ENCODE peak calls at places on chromosomes 5 and 9, in ten cellular contexts. One of them, this sample, is unnamed.

GRCh38 chr5:116652903-116653302 is 78.3 kb upstream of the SEMA6A start:
- DNase-seq in left ventricle myocardium inferior: no peak
- DNase-seq in HepG2: peak; percentile 15
- DNase-seq in HFFc6: no peak
- DNase-seq in natural killer cell: no peak
- DNase-seq in cardiac muscle cell: no peak
- DNase-seq in right atrium auricular region: no peak
- DNase-seq in mesothelial cell of epicardium: no peak
- DNase-seq in Calu3: no peak
- DNase-seq in uterus: no peak
- DNase-seq in this sample: no peak

GRCh38 chr5:65078331-65078730 is 309.6 kb downstream of the CWC27 start:
- DNase-seq in Calu3: no peak
- DNase-seq in uterus: no peak
- DNase-seq in HFFc6: no peak
- DNase-seq in cardiac muscle cell: no peak
- DNase-seq in mesothelial cell of epicardium: no peak
- DNase-seq in HepG2: no peak
- DNase-seq in left ventricle myocardium inferior: no peak
- DNase-seq in natural killer cell: no peak
- DNase-seq in right atrium auricular region: no peak
- DNase-seq in this sample: no peak

GRCh38 chr9:110148384-110148783 is 59.6 kb downstream of the C9orf152 start:
- DNase-seq in uterus: no peak
- DNase-seq in natural killer cell: no peak
- DNase-seq in left ventricle myocardium inferior: no peak
- DNase-seq in HFFc6: no peak
- DNase-seq in right atrium auricular region: no peak
- DNase-seq in cardiac muscle cell: no peak
- DNase-seq in HepG2: no peak
- DNase-seq in mesothelial cell of epicardium: no peak
- DNase-seq in Calu3: no peak
- DNase-seq in this sample: no peak

GRCh38 chr5:15533124-15533893 is 33.3 kb downstream of the FBXL7 start:
- DNase-seq in Calu3: no peak
- DNase-seq in cardiac muscle cell: no peak
- DNase-seq in mesothelial cell of epicardium: no peak
- DNase-seq in HepG2: no peak
- DNase-seq in uterus: no peak
- DNase-seq in HFFc6: peak; percentile 66
- DNase-seq in natural killer cell: no peak
- DNase-seq in right atrium auricular region: no peak
- DNase-seq in left ventricle myocardium inferior: no peak
- DNase-seq in this sample: no peak

GRCh38 chr5:83471405-83472212 is at the start of gene VCAN:
- DNase-seq in natural killer cell: no peak
- DNase-seq in right atrium auricular region: peak; percentile 90
- DNase-seq in Calu3: peak; percentile 39
- DNase-seq in cardiac muscle cell: peak; percentile 93
- DNase-seq in left ventricle myocardium inferior: peak; percentile 65
- DNase-seq in HFFc6: peak; percentile 36
- DNase-seq in mesothelial cell of epicardium: peak; percentile 47
- DNase-seq in HepG2: no peak
- DNase-seq in uterus: peak; percentile 40
- DNase-seq in this sample: peak; percentile 70

GRCh38 chr9:75826292-75826691 is 64.2 kb upstream of the PCSK5 start:
- DNase-seq in HFFc6: no peak
- DNase-seq in Calu3: no peak
- DNase-seq in natural killer cell: no peak
- DNase-seq in uterus: no peak
- DNase-seq in HepG2: no peak
- DNase-seq in left ventricle myocardium inferior: no peak
- DNase-seq in right atrium auricular region: no peak
- DNase-seq in cardiac muscle cell: no peak
- DNase-seq in mesothelial cell of epicardium: no peak
- DNase-seq in this sample: no peak

GRCh38 chr9:108869092-108869725 is 7.1 kb downstream of the ACTL7A start:
- DNase-seq in right atrium auricular region: no peak
- DNase-seq in left ventricle myocardium inferior: no peak
- DNase-seq in natural killer cell: no peak
- DNase-seq in HFFc6: peak; percentile 36
- DNase-seq in Calu3: peak; percentile 45
- DNase-seq in mesothelial cell of epicardium: no peak
- DNase-seq in HepG2: peak; percentile 97
- DNase-seq in uterus: no peak
- DNase-seq in cardiac muscle cell: no peak
- DNase-seq in this sample: no peak

GRCh38 chr9:70452365-70452764 is 37.9 kb upstream of the KLF9 start:
- DNase-seq in cardiac muscle cell: no peak
- DNase-seq in HFFc6: no peak
- DNase-seq in Calu3: no peak
- DNase-seq in uterus: no peak
- DNase-seq in right atrium auricular region: no peak
- DNase-seq in left ventricle myocardium inferior: no peak
- DNase-seq in HepG2: no peak
- DNase-seq in mesothelial cell of epicardium: no peak
- DNase-seq in natural killer cell: no peak
- DNase-seq in this sample: no peak

GRCh38 chr5:34977934-34978616 is 48.7 kb downstream of the DNAJC21 start:
- DNase-seq in Calu3: no peak
- DNase-seq in HepG2: no peak
- DNase-seq in right atrium auricular region: no peak
- DNase-seq in natural killer cell: no peak
- DNase-seq in uterus: no peak
- DNase-seq in HFFc6: no peak
- DNase-seq in mesothelial cell of epicardium: no peak
- DNase-seq in left ventricle myocardium inferior: no peak
- DNase-seq in cardiac muscle cell: no peak
- DNase-seq in this sample: no peak

GRCh38 chr5:773517-774264 is 10.8 kb downstream of the ZDHHC11B start:
- DNase-seq in HFFc6: no peak
- DNase-seq in left ventricle myocardium inferior: no peak
- DNase-seq in cardiac muscle cell: no peak
- DNase-seq in HepG2: no peak
- DNase-seq in uterus: peak; percentile 13
- DNase-seq in natural killer cell: peak; percentile 19
- DNase-seq in mesothelial cell of epicardium: peak; percentile 18
- DNase-seq in right atrium auricular region: no peak
- DNase-seq in Calu3: no peak
- DNase-seq in this sample: peak; percentile 50

GRCh38 chr5:76441890-76442673 is 39.0 kb downstream of the IQGAP2 start:
- DNase-seq in mesothelial cell of epicardium: no peak
- DNase-seq in natural killer cell: no peak
- DNase-seq in HepG2: no peak
- DNase-seq in HFFc6: no peak
- DNase-seq in cardiac muscle cell: no peak
- DNase-seq in right atrium auricular region: no peak
- DNase-seq in left ventricle myocardium inferior: no peak
- DNase-seq in Calu3: no peak
- DNase-seq in uterus: no peak
- DNase-seq in this sample: no peak

GRCh38 chr5:155735388-155735787 is 591.6 kb upstream of the SGCD start:
- DNase-seq in cardiac muscle cell: no peak
- DNase-seq in Calu3: no peak
- DNase-seq in mesothelial cell of epicardium: no peak
- DNase-seq in HepG2: no peak
- DNase-seq in HFFc6: no peak
- DNase-seq in left ventricle myocardium inferior: peak; percentile 77
- DNase-seq in right atrium auricular region: peak; percentile 62
- DNase-seq in natural killer cell: no peak
- DNase-seq in uterus: no peak
- DNase-seq in this sample: no peak

GRCh38 chr9:130423272-130423671 is 21.5 kb upstream of the ASS1 start:
- DNase-seq in natural killer cell: no peak
- DNase-seq in Calu3: no peak
- DNase-seq in mesothelial cell of epicardium: no peak
- DNase-seq in uterus: no peak
- DNase-seq in right atrium auricular region: no peak
- DNase-seq in HepG2: no peak
- DNase-seq in left ventricle myocardium inferior: peak; percentile 75
- DNase-seq in HFFc6: no peak
- DNase-seq in cardiac muscle cell: peak; percentile 83
- DNase-seq in this sample: no peak

GRCh38 chr5:43231977-43232376 is 40.0 kb downstream of the NIM1K start:
- DNase-seq in uterus: no peak
- DNase-seq in right atrium auricular region: no peak
- DNase-seq in natural killer cell: no peak
- DNase-seq in cardiac muscle cell: no peak
- DNase-seq in HepG2: no peak
- DNase-seq in Calu3: peak; percentile 55
- DNase-seq in HFFc6: no peak
- DNase-seq in left ventricle myocardium inferior: no peak
- DNase-seq in mesothelial cell of epicardium: no peak
- DNase-seq in this sample: no peak

DNA sequence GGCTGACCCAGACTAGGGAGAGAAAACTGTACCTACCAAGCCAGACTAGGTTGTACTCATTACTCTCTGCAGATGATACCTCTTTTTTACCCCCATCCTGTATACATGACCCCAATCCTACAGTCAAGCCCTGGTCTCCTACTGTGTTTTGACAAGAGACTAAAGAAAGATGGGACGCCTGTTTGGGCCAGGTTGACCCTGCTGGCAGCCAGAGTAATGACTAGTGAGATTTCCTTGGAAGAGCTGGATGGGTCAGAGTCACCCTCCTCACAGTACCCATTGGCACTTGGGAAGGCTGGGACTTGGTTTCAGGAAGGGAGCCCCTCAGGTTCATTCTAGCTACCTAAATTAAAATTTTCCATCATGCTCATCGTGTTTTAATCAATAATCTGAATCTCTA is 89.7 kb upstream of the NR4A3 start:
- DNase-seq in cardiac muscle cell: no peak
- DNase-seq in natural killer cell: no peak
- DNase-seq in HFFc6: no peak
- DNase-seq in Calu3: no peak
- DNase-seq in mesothelial cell of epicardium: no peak
- DNase-seq in HepG2: no peak
- DNase-seq in left ventricle myocardium inferior: no peak
- DNase-seq in uterus: no peak
- DNase-seq in right atrium auricular region: no peak
- DNase-seq in this sample: no peak
- TF ChIP-seq CTCF in cardiac muscle cell: no peak
- TF ChIP-seq CTCF in natural killer cell: no peak
- TF ChIP-seq CTCF in HFFc6: no peak
- TF ChIP-seq CTCF in Calu3: no peak
- TF ChIP-seq CTCF in mesothelial cell of epicardium: no peak
- TF ChIP-seq CTCF in HepG2: no peak
- TF ChIP-seq CTCF in left ventricle myocardium inferior: no peak
- TF ChIP-seq CTCF in uterus: no peak
- TF ChIP-seq CTCF in right atrium auricular region: no peak
- TF ChIP-seq CTCF in this sample: no peak

DNA sequence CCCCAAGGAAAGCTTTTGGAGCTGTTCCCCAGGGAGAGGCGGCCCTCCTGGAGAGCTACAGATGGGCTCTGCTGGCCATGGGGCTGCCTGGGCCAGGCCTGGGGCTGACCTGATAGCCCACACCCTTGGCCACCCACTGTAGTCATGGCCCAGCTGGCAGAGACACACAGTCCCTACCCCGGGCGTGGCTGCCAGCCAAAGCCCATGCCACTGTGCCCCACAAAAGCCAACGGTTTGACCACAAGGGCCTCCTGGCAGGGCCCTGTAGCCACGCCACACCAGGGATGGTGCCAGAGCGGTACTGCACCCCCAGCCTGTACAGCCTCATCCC is 15.2 kb downstream of the NACC2 start:
- DNase-seq in natural killer cell: no peak
- DNase-seq in Calu3: no peak
- DNase-seq in HFFc6: no peak
- DNase-seq in uterus: no peak
- DNase-seq in mesothelial cell of epicardium: no peak
- DNase-seq in HepG2: no peak
- DNase-seq in right atrium auricular region: no peak
- DNase-seq in left ventricle myocardium inferior: no peak
- DNase-seq in cardiac muscle cell: no peak
- DNase-seq in this sample: peak; percentile 44
- TF ChIP-seq CTCF in natural killer cell: no peak
- TF ChIP-seq CTCF in Calu3: no peak
- TF ChIP-seq CTCF in HFFc6: no peak
- TF ChIP-seq CTCF in uterus: no peak
- TF ChIP-seq CTCF in mesothelial cell of epicardium: no peak
- TF ChIP-seq CTCF in HepG2: no peak
- TF ChIP-seq CTCF in right atrium auricular region: no peak
- TF ChIP-seq CTCF in left ventricle myocardium inferior: no peak
- TF ChIP-seq CTCF in cardiac muscle cell: no peak
- TF ChIP-seq CTCF in this sample: no peak

GRCh38 chr5:175878544-175879438 is 7.4 kb downstream of the CPLX2 start:
- DNase-seq in uterus: no peak
- DNase-seq in cardiac muscle cell: peak; percentile 33
- DNase-seq in mesothelial cell of epicardium: no peak
- DNase-seq in Calu3: no peak
- DNase-seq in right atrium auricular region: no peak
- DNase-seq in HFFc6: no peak
- DNase-seq in HepG2: no peak
- DNase-seq in left ventricle myocardium inferior: no peak
- DNase-seq in natural killer cell: no peak
- DNase-seq in this sample: no peak
- TF ChIP-seq CTCF in uterus: no peak
- TF ChIP-seq CTCF in cardiac muscle cell: no peak
- TF ChIP-seq CTCF in mesothelial cell of epicardium: no peak
- TF ChIP-seq CTCF in Calu3: no peak
- TF ChIP-seq CTCF in right atrium auricular region: no peak
- TF ChIP-seq CTCF in HFFc6: no peak
- TF ChIP-seq CTCF in HepG2: no peak
- TF ChIP-seq CTCF in left ventricle myocardium inferior: no peak
- TF ChIP-seq CTCF in natural killer cell: no peak
- TF ChIP-seq CTCF in this sample: no peak

DNA sequence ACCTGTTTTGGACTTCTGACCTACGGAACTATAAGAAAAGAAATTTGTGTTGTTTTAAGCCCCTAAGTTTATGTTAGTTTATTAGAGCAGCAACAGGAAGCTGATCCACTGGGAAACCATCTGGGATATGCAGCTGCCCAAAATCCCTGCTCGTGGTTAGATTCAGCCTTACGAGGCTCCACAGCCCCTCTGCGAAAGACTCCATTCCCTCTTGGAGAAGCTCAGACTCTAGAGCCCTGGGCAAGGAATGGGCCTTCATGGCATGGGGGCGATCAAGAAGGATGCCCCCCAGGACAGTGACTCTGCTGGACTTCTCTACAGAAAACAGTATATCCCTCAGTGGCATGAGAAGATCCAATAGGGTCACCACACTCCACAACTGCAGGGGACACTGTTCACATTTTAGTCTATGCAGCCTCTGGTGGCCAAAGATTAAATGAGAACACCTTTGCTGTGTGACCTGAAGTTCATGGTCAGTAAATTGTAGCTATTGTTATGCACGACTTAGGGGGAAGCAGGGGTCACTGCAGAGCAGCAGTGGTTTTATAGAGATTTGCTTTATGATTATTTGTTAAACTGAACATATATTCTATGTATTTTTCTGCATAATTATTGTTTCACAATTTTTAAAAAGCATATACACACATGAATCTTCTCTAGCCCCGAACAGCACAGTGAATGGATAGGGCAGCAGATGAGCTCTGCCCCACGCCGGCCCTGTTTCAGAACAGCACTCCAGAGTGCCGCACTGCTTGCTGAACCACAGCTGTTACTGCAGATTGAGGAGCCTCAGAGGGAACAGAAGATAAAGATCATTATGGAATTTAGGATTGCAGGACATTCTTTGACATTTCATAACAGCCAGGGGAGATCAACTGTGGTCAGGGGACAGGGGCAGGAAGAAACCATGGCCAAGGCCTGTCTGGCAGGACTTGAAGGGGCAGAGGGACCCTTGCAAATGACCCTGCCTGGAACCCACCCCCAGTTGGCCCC is 20.9 kb downstream of the IRF1 start:
- DNase-seq in natural killer cell: peak; percentile 17
- DNase-seq in left ventricle myocardium inferior: no peak
- DNase-seq in right atrium auricular region: no peak
- DNase-seq in Calu3: no peak
- DNase-seq in cardiac muscle cell: no peak
- DNase-seq in HFFc6: no peak
- DNase-seq in HepG2: peak; percentile 60
- DNase-seq in uterus: peak; percentile 15
- DNase-seq in mesothelial cell of epicardium: no peak
- DNase-seq in this sample: no peak
- TF ChIP-seq CTCF in natural killer cell: no peak
- TF ChIP-seq CTCF in left ventricle myocardium inferior: no peak
- TF ChIP-seq CTCF in right atrium auricular region: no peak
- TF ChIP-seq CTCF in Calu3: no peak
- TF ChIP-seq CTCF in cardiac muscle cell: no peak
- TF ChIP-seq CTCF in HFFc6: peak; percentile 40
- TF ChIP-seq CTCF in HepG2: peak; percentile 57
- TF ChIP-seq CTCF in uterus: no peak
- TF ChIP-seq CTCF in mesothelial cell of epicardium: no peak
- TF ChIP-seq CTCF in this sample: no peak

This sample was measured in CD14-positive monocyte.